ENCODE peak calls at places on chromosome 13, in four cellular contexts. Y, H, S and E are unnamed samples.
A peak's percentile ranks its signal among the peaks of the same experiment; 100 is the strongest.

GRCh38 chr13:36088001-36088400 is 43.2 kb downstream of the DCLK1 start:
- DNase-seq in Y (no peak), S (no peak), H (no peak), E (no peak)

GRCh38 chr13:31890946-31891345 is 140.6 kb upstream of the FRY start:
- DNase-seq in S (no peak), Y (no peak), H (no peak), E (no peak)

GRCh38 chr13:100552755-100553154 is 35.8 kb downstream of the GGACT start:
- DNase-seq in S (no peak), Y (no peak), H (no peak), E (no peak)

GRCh38 chr13:48831248-48831647 is 144.5 kb upstream of the FNDC3A start:
- DNase-seq in S (no peak), H (no peak), Y (no peak), E (peak; percentile 60)

GRCh38 chr13:91668844-91669495 is 270.5 kb downstream of the GPC5 start:
- DNase-seq in Y (no peak), S (no peak), H (no peak), E (no peak)

GRCh38 chr13:89163081-89163480 is 1491.9 kb downstream of the SLITRK5 start:
- DNase-seq in H (no peak), Y (no peak), S (no peak), E (no peak)

GRCh38 chr13:110416131-110416584 is 109.1 kb downstream of the COL4A2 start:
- DNase-seq in H (no peak), S (no peak), Y (no peak), E (no peak)

GRCh38 chr13:51841732-51842131 is 3.2 kb downstream of the TMEM272 start:
- DNase-seq in S (no peak), Y (no peak), H (no peak), E (no peak)

GRCh38 chr13:99218969-99219368 is 18.3 kb downstream of the UBAC2 start:
- DNase-seq in H (no peak), S (peak; percentile 37), Y (no peak), E (peak; percentile 54)

GRCh38 chr13:44869167-44869566 is 120.1 kb downstream of the NUFIP1 start:
- DNase-seq in Y (no peak), S (no peak), H (no peak), E (no peak)

GRCh38 chr13:108915634-108916497 is 286.5 kb downstream of the MYO16 start:
- DNase-seq in S (peak; percentile 71), Y (peak; percentile 95), H (peak; percentile 88), E (peak; percentile 81)

GRCh38 chr13:79405501-79405830 is 589 bp downstream of the RBM26 start:
- DNase-seq in Y (no peak), S (peak; percentile 19), H (no peak), E (no peak)

GRCh38 chr13:114049026-114049425 is 75.2 kb upstream of the C13orf46 start:
- DNase-seq in S (peak; percentile 85), Y (no peak), H (no peak), E (peak; percentile 81)

GRCh38 chr13:97600438-97601080 is 166.6 kb downstream of the RAP2A start:
- DNase-seq in Y (no peak), H (no peak), S (no peak), E (no peak)

GRCh38 chr13:59423708-59424355 is 739.9 kb downstream of the DIAPH3 start:
- DNase-seq in Y (no peak), S (no peak), H (no peak), E (no peak)

GRCh38 chr13:34506796-34507195 is 435.3 kb upstream of the NBEA start:
- DNase-seq in S (no peak), H (no peak), Y (no peak), E (no peak)

GRCh38 chr13:77062097-77062496 is 35.1 kb upstream of the FBXL3 start:
- DNase-seq in Y (no peak), S (no peak), H (no peak), E (no peak)

GRCh38 chr13:35894636-35895035 is 236.5 kb downstream of the DCLK1 start:
- DNase-seq in Y (no peak), H (no peak), S (no peak), E (no peak)

GRCh38 chr13:79481685-79482052 is 714 bp downstream of the NDFIP2 start:
- DNase-seq in S (peak; percentile 16), H (no peak), Y (peak; percentile 37), E (peak; percentile 30)

GRCh38 chr13:91313103-91313502 is 34.4 kb upstream of the MIR17HG start:
- DNase-seq in H (no peak), Y (no peak), S (no peak), E (peak; percentile 69)

GRCh38 chr13:39602277-39602613 is 748 bp downstream of the LHFPL6 start:
- DNase-seq in S (no peak), Y (no peak), H (no peak), E (peak; percentile 54)

GRCh38 chr13:99331881-99332293 is 24.7 kb upstream of the GPR183 start:
- DNase-seq in H (no peak), S (no peak), Y (no peak), E (peak; percentile 81)

GRCh38 chr13:25292301-25292700 is 5.0 kb upstream of the MTMR6 start:
- DNase-seq in S (no peak), Y (no peak), H (no peak), E (no peak)

GRCh38 chr13:106156468-106156867 is 379.0 kb downstream of the EFNB2 start:
- DNase-seq in S (no peak), H (no peak), Y (no peak), E (no peak)

DNA sequence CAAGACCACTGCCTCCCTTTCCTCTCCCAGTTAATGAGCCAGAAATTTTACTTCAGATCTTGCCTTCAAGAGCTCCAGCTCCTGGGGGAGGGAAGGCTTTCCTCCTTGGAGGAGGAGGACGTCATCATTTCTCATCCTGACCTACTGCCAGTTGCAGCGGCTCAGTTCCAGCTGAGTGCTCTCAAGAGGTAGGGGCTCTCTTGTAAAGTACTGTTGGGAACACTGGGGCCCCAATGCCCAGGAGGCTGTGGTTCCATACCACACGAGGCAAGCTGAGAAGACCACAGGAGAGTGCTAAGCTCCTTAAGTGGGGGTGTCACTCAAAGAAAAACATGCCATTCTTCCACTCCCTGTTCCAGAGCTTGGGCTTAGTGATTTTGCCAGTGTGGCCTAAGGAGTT is 36.2 kb downstream of the METTL21C start:
- DNase-seq in H (no peak), S (no peak), Y (no peak), E (no peak)
- H3K4me3 ChIP-seq in H (no peak overlapping the region), S (no peak overlapping the region), Y (no peak overlapping the region), E (no peak overlapping the region)

DNA sequence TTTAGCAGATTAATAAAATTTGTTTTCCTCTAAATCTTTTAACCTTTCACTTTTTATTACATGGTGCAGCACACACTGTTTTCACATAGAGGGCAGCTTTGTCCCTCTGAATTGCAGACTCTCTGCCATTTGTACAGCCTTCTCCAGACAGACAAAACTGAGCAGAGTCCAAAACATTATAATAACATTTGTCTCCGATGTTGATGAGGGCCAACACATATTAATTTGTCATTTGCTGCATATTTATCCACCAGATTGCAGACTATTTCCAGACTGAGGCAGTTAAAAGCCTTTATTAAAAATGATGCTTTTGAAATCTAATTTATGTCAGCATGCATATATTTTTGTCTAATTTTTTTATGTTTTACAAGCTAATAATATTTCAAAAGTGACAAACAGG is 1251.9 kb upstream of the SLC10A2 start:
- DNase-seq in H (no peak), Y (no peak), S (no peak), E (no peak)
- TF ChIP-seq CTCF in H (no peak), Y (peak; percentile 18), S (no peak), E (no peak)

GRCh38 chr13:20134732-20135131 is 26.1 kb downstream of the GJA3 start:
- DNase-seq in S (no peak), H (no peak), Y (no peak), E (no peak)

GRCh38 chr13:20141238-20142018 is 19.4 kb downstream of the GJA3 start:
- DNase-seq in Y (no peak), H (no peak), S (no peak), E (no peak)

GRCh38 chr13:20140487-20140886 is 20.4 kb downstream of the GJA3 start:
- DNase-seq in H (no peak), Y (no peak), S (no peak), E (no peak)

GRCh38 chr13:20137875-20138274 is 23.0 kb downstream of the GJA3 start:
- DNase-seq in H (no peak), S (no peak), Y (no peak), E (no peak)

DNA sequence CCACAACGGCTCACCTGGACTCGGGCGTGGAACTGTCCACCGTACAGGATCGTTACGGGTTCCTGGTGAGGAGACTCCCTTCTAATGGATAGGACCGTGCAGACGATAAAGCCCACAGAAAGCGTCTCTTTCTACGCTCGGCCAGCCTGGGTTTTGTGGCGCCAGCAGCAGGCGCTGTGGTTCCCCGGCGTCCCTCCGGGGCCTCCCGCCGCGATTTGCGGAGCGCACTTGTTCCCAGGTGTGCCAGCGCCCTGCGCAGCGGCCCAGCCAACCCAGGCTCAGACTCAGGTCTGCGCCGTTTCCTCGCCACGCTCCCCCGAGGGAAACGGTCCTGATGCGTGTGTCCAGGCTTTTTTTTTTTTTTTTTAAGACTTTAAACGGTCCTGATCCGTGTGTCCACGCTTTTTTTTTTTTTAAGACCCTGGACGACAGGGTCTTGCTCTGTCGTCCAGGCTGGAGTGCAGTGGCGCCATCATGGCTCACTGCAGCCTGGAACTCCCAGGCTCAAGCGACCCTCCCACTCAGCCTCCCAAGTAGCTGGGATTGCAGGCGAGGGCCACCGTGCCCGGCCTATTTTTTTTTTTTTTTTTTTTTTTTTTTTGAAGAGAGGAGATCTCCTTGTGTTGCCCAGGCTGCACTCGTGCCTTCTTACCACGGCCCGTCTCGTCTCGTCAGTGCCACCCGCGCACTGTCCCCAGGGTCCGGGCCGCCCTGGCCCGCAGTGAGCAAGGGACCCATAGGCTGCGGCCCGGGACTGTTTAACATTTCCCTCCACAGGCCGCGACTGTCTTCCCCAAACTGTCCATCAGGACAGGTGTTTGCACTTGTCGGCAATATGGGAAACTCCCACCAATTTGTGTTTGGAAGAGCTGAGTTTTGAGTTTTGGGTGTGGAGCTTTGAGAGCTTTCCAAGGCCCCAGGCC is 23.8 kb downstream of the GJA3 start:
- DNase-seq in S (no peak), H (no peak), Y (peak; percentile 74), E (peak; percentile 48)
- H3K4me3 ChIP-seq in S (no peak overlapping the region), H (no peak overlapping the region), Y (no peak overlapping the region), E (no peak overlapping the region)

DNA sequence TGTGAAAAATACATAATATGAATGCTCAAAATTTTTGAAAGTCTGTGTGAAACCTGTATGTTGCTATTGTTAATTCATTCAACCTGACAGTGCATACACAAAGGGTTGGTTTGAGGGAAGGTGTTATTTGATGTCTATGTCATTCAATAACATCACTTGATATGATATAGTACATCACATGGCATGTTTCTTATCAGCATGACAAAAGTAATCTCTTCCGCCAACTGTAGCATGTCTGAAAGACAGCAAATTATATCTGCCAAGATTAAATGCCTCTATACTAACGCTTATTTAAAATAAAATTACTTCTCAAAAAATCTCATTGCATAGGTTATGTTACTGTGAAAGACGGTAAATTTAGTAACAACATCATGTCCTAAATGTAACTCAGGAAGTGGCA is 905.1 kb upstream of the PCDH20 start:
- DNase-seq in S (no peak), H (no peak), Y (no peak), E (no peak)
- TF ChIP-seq CTCF in S (no peak), H (no peak), Y (no peak), E (no peak)

GRCh38 chr13:96091164-96091931 is 1.4 kb downstream of the HS6ST3 start:
- DNase-seq in Y (peak; percentile 63), S (no peak), H (no peak), E (peak; percentile 7)
- H3K4me3 ChIP-seq in Y (peak overlapping the region; percentile 27), S (peak overlapping the region; percentile 46), H (peak overlapping the region; percentile 55), E (no peak overlapping the region)